ENCODE peak calls at places on chromosome 1, in five cellular contexts. One of them, this sample, is unnamed.

GRCh38 chr1:203395746-203396145 is 44.8 kb upstream of the FMOD start:
- DNase-seq in HepG2: no peak
- DNase-seq in cardiac muscle cell: no peak
- DNase-seq in esophagus squamous epithelium: no peak
- DNase-seq in CD8-positive, alpha-beta memory T cell: no peak
- DNase-seq in this sample: no peak

GRCh38 chr1:25816112-25816718 is 3.5 kb upstream of the MTFR1L start:
- DNase-seq in HepG2: no peak
- DNase-seq in cardiac muscle cell: no peak
- DNase-seq in esophagus squamous epithelium: no peak
- DNase-seq in CD8-positive, alpha-beta memory T cell: no peak
- DNase-seq in this sample: no peak

GRCh38 chr1:206479164-206480125 is 9.2 kb downstream of the IKBKE start:
- DNase-seq in HepG2: peak
- DNase-seq in cardiac muscle cell: peak
- DNase-seq in esophagus squamous epithelium: no peak
- DNase-seq in CD8-positive, alpha-beta memory T cell: peak
- DNase-seq in this sample: no peak

GRCh38 chr1:155325596-155325893 is 4.9 kb downstream of the RUSC1 start:
- DNase-seq in HepG2: no peak
- DNase-seq in cardiac muscle cell: no peak
- DNase-seq in esophagus squamous epithelium: no peak
- DNase-seq in CD8-positive, alpha-beta memory T cell: no peak
- DNase-seq in this sample: no peak

GRCh38 chr1:118984086-118984989 is 3.8 kb downstream of the TBX15 start:
- DNase-seq in HepG2: no peak
- DNase-seq in cardiac muscle cell: peak
- DNase-seq in esophagus squamous epithelium: no peak
- DNase-seq in CD8-positive, alpha-beta memory T cell: no peak
- DNase-seq in this sample: no peak

GRCh38 chr1:244313346-244313745 is 138.4 kb downstream of the ADSS2 start:
- DNase-seq in HepG2: no peak
- DNase-seq in cardiac muscle cell: no peak
- DNase-seq in esophagus squamous epithelium: no peak
- DNase-seq in CD8-positive, alpha-beta memory T cell: no peak
- DNase-seq in this sample: no peak

GRCh38 chr1:230215529-230215928 is 148.5 kb downstream of the GALNT2 start:
- DNase-seq in HepG2: no peak
- DNase-seq in cardiac muscle cell: no peak
- DNase-seq in esophagus squamous epithelium: no peak
- DNase-seq in CD8-positive, alpha-beta memory T cell: no peak
- DNase-seq in this sample: no peak

GRCh38 chr1:17511188-17511587 is 28.3 kb upstream of the ARHGEF10L start:
- DNase-seq in HepG2: no peak
- DNase-seq in cardiac muscle cell: no peak
- DNase-seq in esophagus squamous epithelium: no peak
- DNase-seq in CD8-positive, alpha-beta memory T cell: no peak
- DNase-seq in this sample: no peak

GRCh38 chr1:23548704-23549143 is 10.6 kb downstream of the ID3 start:
- DNase-seq in HepG2: no peak
- DNase-seq in cardiac muscle cell: no peak
- DNase-seq in esophagus squamous epithelium: no peak
- DNase-seq in CD8-positive, alpha-beta memory T cell: no peak
- DNase-seq in this sample: no peak

GRCh38 chr1:231206856-231207255 is 34.2 kb upstream of the GNPAT start:
- DNase-seq in HepG2: no peak
- DNase-seq in cardiac muscle cell: no peak
- DNase-seq in esophagus squamous epithelium: no peak
- DNase-seq in CD8-positive, alpha-beta memory T cell: no peak
- DNase-seq in this sample: no peak

GRCh38 chr1:2951856-2952255 is 69.4 kb upstream of the ACTRT2 start:
- DNase-seq in HepG2: no peak
- DNase-seq in cardiac muscle cell: no peak
- DNase-seq in esophagus squamous epithelium: no peak
- DNase-seq in CD8-positive, alpha-beta memory T cell: no peak
- DNase-seq in this sample: no peak

GRCh38 chr1:227112538-227112937 is 172.4 kb downstream of the COQ8A start:
- DNase-seq in HepG2: no peak
- DNase-seq in cardiac muscle cell: no peak
- DNase-seq in esophagus squamous epithelium: no peak
- DNase-seq in CD8-positive, alpha-beta memory T cell: no peak
- DNase-seq in this sample: no peak

GRCh38 chr1:116553386-116554115 is 17.3 kb downstream of the CD58 start:
- DNase-seq in HepG2: no peak
- DNase-seq in cardiac muscle cell: no peak
- DNase-seq in esophagus squamous epithelium: no peak
- DNase-seq in CD8-positive, alpha-beta memory T cell: no peak
- DNase-seq in this sample: no peak

GRCh38 chr1:200139661-200140250 is 112.2 kb downstream of the NR5A2 start:
- DNase-seq in HepG2: peak
- DNase-seq in cardiac muscle cell: peak
- DNase-seq in esophagus squamous epithelium: no peak
- DNase-seq in CD8-positive, alpha-beta memory T cell: no peak
- DNase-seq in this sample: peak

GRCh38 chr1:86753700-86754099 is 49.3 kb downstream of the SH3GLB1 start:
- DNase-seq in HepG2: peak
- DNase-seq in cardiac muscle cell: peak
- DNase-seq in esophagus squamous epithelium: no peak
- DNase-seq in CD8-positive, alpha-beta memory T cell: no peak
- DNase-seq in this sample: no peak

GRCh38 chr1:2192031-2192995 is 2.3 kb downstream of the FAAP20 start:
- DNase-seq in HepG2: no peak
- DNase-seq in cardiac muscle cell: no peak
- DNase-seq in esophagus squamous epithelium: no peak
- DNase-seq in CD8-positive, alpha-beta memory T cell: no peak
- DNase-seq in this sample: no peak

GRCh38 chr1:211323156-211324063 is 3.2 kb upstream of the TRAF5 start:
- DNase-seq in HepG2: peak
- DNase-seq in cardiac muscle cell: peak
- DNase-seq in esophagus squamous epithelium: no peak
- DNase-seq in CD8-positive, alpha-beta memory T cell: peak
- DNase-seq in this sample: no peak

GRCh38 chr1:111604931-111605330 is 14.7 kb upstream of the RAP1A start:
- DNase-seq in HepG2: no peak
- DNase-seq in cardiac muscle cell: no peak
- DNase-seq in esophagus squamous epithelium: no peak
- DNase-seq in CD8-positive, alpha-beta memory T cell: no peak
- DNase-seq in this sample: no peak

GRCh38 chr1:33298623-33299277 is 22.1 kb downstream of the A3GALT2 start:
- DNase-seq in HepG2: peak
- DNase-seq in cardiac muscle cell: peak
- DNase-seq in esophagus squamous epithelium: no peak
- DNase-seq in CD8-positive, alpha-beta memory T cell: peak
- DNase-seq in this sample: no peak

GRCh38 chr1:218880484-218881060 is 293.1 kb upstream of the LYPLAL1 start:
- DNase-seq in HepG2: no peak
- DNase-seq in cardiac muscle cell: no peak
- DNase-seq in esophagus squamous epithelium: no peak
- DNase-seq in CD8-positive, alpha-beta memory T cell: no peak
- DNase-seq in this sample: no peak

GRCh38 chr1:24793762-24794161 is 48.5 kb downstream of the CLIC4 start:
- DNase-seq in HepG2: no peak
- DNase-seq in cardiac muscle cell: no peak
- DNase-seq in esophagus squamous epithelium: no peak
- DNase-seq in CD8-positive, alpha-beta memory T cell: no peak
- DNase-seq in this sample: peak

GRCh38 chr1:205262706-205263105 is 35.0 kb downstream of the TMCC2 start:
- DNase-seq in HepG2: no peak
- DNase-seq in cardiac muscle cell: no peak
- DNase-seq in esophagus squamous epithelium: no peak
- DNase-seq in CD8-positive, alpha-beta memory T cell: no peak
- DNase-seq in this sample: no peak

GRCh38 chr1:228454238-228454637 is 32.9 kb upstream of the RNF187 start:
- DNase-seq in HepG2: no peak
- DNase-seq in cardiac muscle cell: no peak
- DNase-seq in esophagus squamous epithelium: no peak
- DNase-seq in CD8-positive, alpha-beta memory T cell: no peak
- DNase-seq in this sample: no peak

GRCh38 chr1:228457017-228457395 is 30.2 kb upstream of the RNF187 start:
- DNase-seq in HepG2: no peak
- DNase-seq in cardiac muscle cell: no peak
- DNase-seq in esophagus squamous epithelium: no peak
- DNase-seq in CD8-positive, alpha-beta memory T cell: no peak
- DNase-seq in this sample: no peak

GRCh38 chr1:228456252-228457016 is 30.7 kb upstream of the RNF187 start:
- DNase-seq in HepG2: no peak
- DNase-seq in cardiac muscle cell: no peak
- DNase-seq in esophagus squamous epithelium: no peak
- DNase-seq in CD8-positive, alpha-beta memory T cell: no peak
- DNase-seq in this sample: no peak

GRCh38 chr1:228457396-228458176 is 29.6 kb upstream of the RNF187 start:
- DNase-seq in HepG2: no peak
- DNase-seq in cardiac muscle cell: peak
- DNase-seq in esophagus squamous epithelium: peak
- DNase-seq in CD8-positive, alpha-beta memory T cell: peak
- DNase-seq in this sample: peak

DNA sequence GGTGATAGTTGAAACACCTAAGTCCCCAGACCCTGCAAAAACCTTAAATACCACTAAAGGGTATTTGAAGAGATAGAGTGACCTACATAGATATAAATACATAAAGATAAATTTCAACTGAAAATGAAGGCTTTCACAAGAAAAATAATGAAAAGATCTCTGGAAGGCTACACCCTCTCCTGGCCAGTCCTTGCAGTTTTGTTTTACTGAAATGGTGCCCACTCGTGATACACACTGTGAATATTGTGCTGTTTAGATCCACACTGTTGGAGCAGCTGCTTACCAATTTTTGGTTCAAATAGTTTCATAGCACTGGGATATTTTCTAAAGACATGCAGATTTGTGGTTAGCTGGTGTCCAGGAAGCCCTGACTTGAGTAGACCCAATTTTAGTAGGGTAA is 31.5 kb upstream of the RNF187 start:
- DNase-seq in HepG2: no peak
- DNase-seq in cardiac muscle cell: no peak
- DNase-seq in esophagus squamous epithelium: no peak
- DNase-seq in CD8-positive, alpha-beta memory T cell: no peak
- DNase-seq in this sample: no peak
- H3K4me3 ChIP-seq in HepG2: no peak
- H3K4me3 ChIP-seq in cardiac muscle cell: peak
- H3K4me3 ChIP-seq in esophagus squamous epithelium: no peak
- H3K4me3 ChIP-seq in CD8-positive, alpha-beta memory T cell: no peak
- H3K4me3 ChIP-seq in this sample: no peak

DNA sequence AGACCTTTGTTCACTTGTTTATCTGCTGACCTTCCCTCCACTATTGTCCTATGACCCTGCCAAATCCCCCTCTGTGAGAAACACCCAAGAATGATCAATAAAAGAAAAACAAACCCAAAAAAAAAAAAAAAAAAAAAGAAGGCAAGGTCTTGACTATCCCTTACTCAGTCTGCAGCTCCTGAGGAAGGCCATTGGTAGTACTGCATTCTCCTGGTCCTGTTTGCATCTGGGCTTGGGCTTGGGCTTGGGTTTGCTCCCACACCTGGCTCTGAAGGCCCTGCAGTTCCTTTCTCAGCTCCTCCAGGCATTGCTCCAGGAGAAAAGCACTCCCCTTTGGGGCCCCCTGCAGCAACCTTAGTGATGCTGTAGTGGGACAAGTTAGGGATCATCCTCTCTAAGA is 1.6 kb downstream of the CCDC163 start:
- DNase-seq in HepG2: no peak
- DNase-seq in cardiac muscle cell: no peak
- DNase-seq in esophagus squamous epithelium: no peak
- DNase-seq in CD8-positive, alpha-beta memory T cell: no peak
- DNase-seq in this sample: no peak
- H3K4me3 ChIP-seq in HepG2: peak
- H3K4me3 ChIP-seq in cardiac muscle cell: no peak
- H3K4me3 ChIP-seq in esophagus squamous epithelium: no peak
- H3K4me3 ChIP-seq in CD8-positive, alpha-beta memory T cell: no peak
- H3K4me3 ChIP-seq in this sample: no peak

GRCh38 chr1:52238887-52239707 is 97.2 kb downstream of the ZFYVE9 start:
- DNase-seq in HepG2: no peak
- DNase-seq in cardiac muscle cell: no peak
- DNase-seq in esophagus squamous epithelium: no peak
- DNase-seq in CD8-positive, alpha-beta memory T cell: no peak
- DNase-seq in this sample: no peak
- H3K4me3 ChIP-seq in HepG2: no peak
- H3K4me3 ChIP-seq in cardiac muscle cell: no peak
- H3K4me3 ChIP-seq in esophagus squamous epithelium: no peak
- H3K4me3 ChIP-seq in CD8-positive, alpha-beta memory T cell: no peak
- H3K4me3 ChIP-seq in this sample: no peak

DNA sequence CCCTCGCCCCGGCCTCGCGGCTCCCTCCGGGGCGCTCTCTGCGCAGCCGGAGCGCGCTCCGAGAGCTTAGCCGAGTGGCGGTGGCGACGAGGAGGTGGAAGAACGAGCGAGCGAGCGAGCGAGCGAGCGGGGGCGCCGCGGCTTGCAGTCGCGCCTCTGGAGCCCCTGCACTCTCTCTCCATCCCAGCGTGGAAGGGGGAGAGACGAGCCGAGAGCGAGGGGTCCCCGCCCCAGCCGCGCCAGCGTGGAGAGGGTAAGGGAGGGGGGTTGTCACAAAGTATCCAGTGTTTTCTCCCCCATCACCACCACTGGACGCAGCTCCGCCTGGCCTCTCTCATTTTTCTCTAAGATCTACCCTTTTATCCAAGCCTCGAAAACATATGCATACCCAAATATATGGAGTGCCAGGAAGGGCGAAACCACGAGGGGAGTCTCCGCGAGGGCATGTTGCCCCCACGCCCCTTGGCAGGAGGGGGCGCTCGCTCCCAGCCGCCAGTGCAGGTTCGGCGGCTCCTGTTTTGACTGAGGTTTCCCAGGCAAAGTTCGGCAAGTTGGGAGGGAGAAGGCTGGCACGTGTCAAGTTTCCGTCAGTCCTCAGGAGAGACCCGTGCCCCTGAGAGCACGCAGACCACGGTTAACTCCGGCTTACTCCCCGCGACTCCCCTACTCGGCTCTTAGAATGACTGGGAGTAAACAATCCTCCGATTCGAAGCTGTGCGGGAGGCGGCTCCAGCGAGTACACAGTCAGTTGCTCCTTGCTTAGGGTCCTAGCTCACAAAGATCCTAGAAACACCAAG is 569 bp upstream of the DAB1 start:
- DNase-seq in HepG2: peak
- DNase-seq in cardiac muscle cell: peak
- DNase-seq in esophagus squamous epithelium: no peak
- DNase-seq in CD8-positive, alpha-beta memory T cell: no peak
- DNase-seq in this sample: no peak
- H3K4me3 ChIP-seq in HepG2: peak
- H3K4me3 ChIP-seq in cardiac muscle cell: peak
- H3K4me3 ChIP-seq in esophagus squamous epithelium: peak
- H3K4me3 ChIP-seq in CD8-positive, alpha-beta memory T cell: no peak
- H3K4me3 ChIP-seq in this sample: peak

GRCh38 chr1:150874455-150875196 is 1.8 kb downstream of the ARNT start:
- DNase-seq in HepG2: no peak
- DNase-seq in cardiac muscle cell: no peak
- DNase-seq in esophagus squamous epithelium: no peak
- DNase-seq in CD8-positive, alpha-beta memory T cell: no peak
- DNase-seq in this sample: no peak
- H3K4me3 ChIP-seq in HepG2: peak
- H3K4me3 ChIP-seq in cardiac muscle cell: peak
- H3K4me3 ChIP-seq in esophagus squamous epithelium: peak
- H3K4me3 ChIP-seq in CD8-positive, alpha-beta memory T cell: no peak
- H3K4me3 ChIP-seq in this sample: peak

This sample was measured in skeletal muscle cell.